ENCODE peak calls at places on chromosomes 16 and 17, in eight cellular contexts. Z, V, J, S, E, X, R and P are unnamed samples.

GRCh38 chr17:549197-550040 is 165.2 kb downstream of the VPS53 start:
- DNase-seq in X (no peak), V (no peak), E (no peak), Z (no peak), J (no peak), S (no peak), R (no peak), P (no peak)

GRCh38 chr17:37796081-37796480 is 51.2 kb upstream of the HNF1B start:
- DNase-seq in V (no peak), X (no peak), Z (no peak), S (no peak), E (no peak), J (no peak), R (no peak), P (no peak)

GRCh38 chr16:77711775-77712174 is 10.5 kb upstream of the NUDT7 start:
- DNase-seq in E (no peak), R (peak; percentile 65), X (peak; percentile 28), S (no peak), V (no peak), Z (no peak), J (no peak), P (no peak)

GRCh38 chr16:85168732-85169256 is 56.5 kb upstream of the CIBAR2 start:
- DNase-seq in E (peak; percentile 67), Z (peak; percentile 70), J (peak; percentile 73), S (peak; percentile 86), X (peak; percentile 80), V (peak; percentile 66), R (peak; percentile 59), P (peak; percentile 64)

GRCh38 chr17:57662644-57663308 is 82.3 kb downstream of the CCDC182 start:
- DNase-seq in Z (peak; percentile 90), E (peak; percentile 92), X (peak; percentile 99), J (peak; percentile 99), R (peak; percentile 91), S (peak; percentile 97), V (peak; percentile 98), P (peak; percentile 98)

GRCh38 chr17:77204531-77204930 is 63.8 kb downstream of the SEC14L1 start:
- DNase-seq in Z (no peak), J (no peak), R (peak; percentile 33), V (no peak), S (no peak), E (no peak), X (no peak), P (no peak)

GRCh38 chr17:4565209-4566141 is 5.1 kb upstream of the GGT6 start:
- DNase-seq in R (peak; percentile 88), X (peak; percentile 78), E (no peak), S (peak; percentile 90), Z (peak; percentile 55), J (peak; percentile 65), V (peak; percentile 68), P (peak; percentile 71)

GRCh38 chr16:66171578-66171977 is 194.9 kb upstream of the CDH5 start:
- DNase-seq in R (no peak), X (no peak), E (no peak), J (no peak), Z (no peak), V (no peak), S (no peak), P (no peak)

GRCh38 chr16:12538667-12539081 is 265.0 kb downstream of the CPPED1 start:
- DNase-seq in J (no peak), S (no peak), Z (no peak), E (no peak), R (no peak), V (no peak), X (no peak), P (peak; percentile 50)

GRCh38 chr16:3131755-3132377 is 3.0 kb upstream of the ZNF213 start:
- DNase-seq in X (peak; percentile 59), S (peak; percentile 78), E (peak; percentile 67), Z (no peak), V (no peak), J (no peak), R (peak; percentile 72), P (peak; percentile 23)

DNA sequence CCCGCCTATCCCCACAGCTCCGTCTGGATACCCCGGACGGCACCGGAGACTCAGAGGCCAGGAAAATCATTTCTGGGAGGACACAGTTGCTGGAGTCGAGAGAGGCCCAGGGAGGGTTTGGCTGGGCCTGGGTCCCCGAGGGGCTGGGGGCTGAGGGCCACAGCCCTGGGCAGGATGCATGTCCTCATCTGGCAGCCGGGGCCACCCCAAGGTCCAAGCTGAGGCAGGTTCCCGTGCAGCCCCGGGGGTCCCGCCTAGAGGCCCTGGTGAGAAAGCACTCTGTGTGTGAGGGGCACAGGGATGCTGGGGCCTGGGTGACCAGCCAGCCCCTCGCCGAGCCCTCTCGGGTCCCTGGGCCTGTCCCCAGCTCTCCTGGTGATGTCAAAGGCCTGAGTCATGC is 25.6 kb upstream of the C1QTNF8 start:
- DNase-seq in X (no peak), J (no peak), V (no peak), E (no peak), R (no peak), S (no peak), Z (no peak), P (no peak)
- H3K27ac ChIP-seq in X (no peak overlapping the region), J (no peak overlapping the region), V (no peak overlapping the region), E (no peak overlapping the region), R (no peak overlapping the region), S (no peak overlapping the region), Z (no peak overlapping the region), P (no peak overlapping the region)

GRCh38 chr16:88697116-88697830 is 8.9 kb downstream of the RNF166 start:
- DNase-seq in X (no peak), Z (no peak), R (no peak), V (no peak), E (no peak), S (no peak), J (no peak), P (no peak)

GRCh38 chr16:88697831-88698693 is 8.1 kb downstream of the RNF166 start:
- DNase-seq in Z (no peak), J (no peak), S (no peak), V (no peak), X (no peak), R (peak; percentile 64), E (no peak), P (no peak)

GRCh38 chr16:88699180-88699579 is 7.0 kb downstream of the RNF166 start:
- DNase-seq in Z (no peak), X (no peak), S (no peak), V (no peak), E (no peak), R (no peak), J (no peak), P (no peak)

GRCh38 chr16:88700322-88700635 is 5.9 kb downstream of the RNF166 start:
- DNase-seq in R (no peak), E (no peak), S (no peak), V (no peak), J (no peak), Z (no peak), X (no peak), P (no peak)

DNA sequence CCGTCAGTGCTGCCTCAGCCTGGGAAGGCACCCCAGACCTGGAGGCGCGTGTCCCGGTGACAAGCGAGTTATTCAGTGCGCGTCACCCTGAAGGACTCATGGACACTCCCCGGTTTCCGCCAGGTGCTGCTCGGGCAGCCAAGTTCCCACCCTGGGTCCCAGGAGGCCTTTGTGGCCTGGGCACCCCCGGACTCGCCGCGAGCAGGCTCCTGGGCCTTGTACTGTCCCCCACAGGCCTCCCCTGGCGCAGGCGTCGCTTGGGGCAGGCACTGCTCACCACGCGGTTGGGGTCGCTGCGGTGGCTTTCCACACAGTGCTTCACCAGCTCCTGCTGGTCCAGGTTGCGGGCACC is 7.5 kb downstream of the RNF166 start:
- DNase-seq in S (no peak), R (peak; percentile 77), X (no peak), J (no peak), V (no peak), Z (no peak), E (no peak), P (no peak)
- TF ChIP-seq CTCF in S (no peak), R (no peak), X (no peak), J (no peak), V (no peak), Z (no peak), E (no peak), P (no peak)

GRCh38 chr17:7589891-7590611 is at the start of gene SOX15:
- DNase-seq in Z (no peak), X (no peak), R (no peak), S (peak; percentile 54), V (no peak), J (no peak), E (no peak), P (peak; percentile 88)

GRCh38 chr17:7591596-7591995 is 1.7 kb upstream of the SOX15 start:
- DNase-seq in X (no peak), S (no peak), E (no peak), V (no peak), J (no peak), R (no peak), Z (no peak), P (no peak)

GRCh38 chr17:7593296-7593695 is 3.4 kb upstream of the SOX15 start:
- DNase-seq in Z (no peak), J (no peak), X (no peak), S (no peak), E (no peak), R (no peak), V (no peak), P (no peak)

GRCh38 chr17:7590743-7591142 is 849 bp upstream of the SOX15 start:
- DNase-seq in Z (no peak), R (no peak), S (peak; percentile 92), X (peak; percentile 53), E (no peak), J (no peak), V (no peak), P (peak; percentile 75)

DNA sequence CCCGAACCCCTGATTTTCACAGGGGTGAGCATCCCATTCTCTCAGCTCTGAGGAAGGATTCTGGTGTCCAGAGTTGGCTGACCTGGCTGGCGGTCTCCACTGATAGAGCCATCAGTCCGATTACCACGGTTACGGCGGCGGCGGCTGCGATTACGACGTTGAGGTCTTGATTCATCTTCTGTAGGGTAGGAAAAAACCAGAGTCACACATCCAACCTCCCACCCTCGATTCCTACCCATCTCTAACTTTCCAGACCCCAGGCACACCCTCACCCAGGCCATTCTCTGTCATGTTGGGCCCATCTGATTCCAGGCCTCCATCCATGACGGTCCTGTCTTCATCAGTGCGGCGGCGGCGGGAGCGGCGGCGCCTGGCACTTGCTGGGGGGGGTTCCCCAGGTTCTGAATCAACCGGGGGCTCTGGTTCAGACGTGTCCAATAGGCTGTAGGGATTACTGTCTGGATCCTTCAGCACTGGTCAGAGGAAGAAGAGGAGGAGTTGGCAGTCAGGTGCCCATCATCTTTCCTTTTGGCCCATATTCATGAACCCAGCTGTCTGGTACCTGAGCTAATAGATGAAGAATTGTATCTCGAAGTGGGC is 2.6 kb upstream of the SOX15 start:
- DNase-seq in V (no peak), Z (no peak), X (no peak), S (no peak), E (no peak), R (no peak), J (no peak), P (no peak)
- H3K27ac ChIP-seq in V (no peak overlapping the region), Z (no peak overlapping the region), X (no peak overlapping the region), S (peak overlapping the region; percentile 99), E (no peak overlapping the region), R (no peak overlapping the region), J (no peak overlapping the region), P (peak overlapping the region; percentile 100)

DNA sequence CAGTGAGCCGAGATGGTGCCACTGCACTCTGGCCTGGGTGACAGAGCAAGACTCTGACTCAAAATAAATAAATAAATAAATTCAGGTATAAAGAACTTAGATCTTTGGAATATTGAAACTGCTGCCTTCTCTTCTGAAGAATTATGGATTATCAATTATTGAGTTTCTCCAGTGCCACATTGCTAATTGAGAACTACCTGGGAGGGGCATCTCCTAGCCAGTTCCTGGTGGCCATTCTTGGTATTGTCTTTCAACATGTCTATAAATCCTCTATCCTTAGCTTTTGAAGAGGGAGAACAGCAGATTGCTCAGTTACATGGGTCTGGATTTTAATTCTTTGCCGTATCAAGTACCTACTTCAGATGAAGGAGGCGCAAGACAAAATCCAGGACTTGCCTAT is 29.2 kb downstream of the CALCOCO2 start:
- DNase-seq in V (no peak), Z (no peak), X (no peak), E (no peak), S (no peak), R (no peak), J (no peak), P (no peak)
- TF ChIP-seq CTCF in V (no peak), Z (no peak), X (no peak), E (peak; percentile 5), S (peak; percentile 39), R (peak; percentile 13), J (no peak), P (no peak)